ENCODE peak calls at places on chromosomes 1 and 21, in seven cellular contexts. E is kidney, B is stomach, D is heart left ventricle, I is body of pancreas, R is heart right ventricle, N is astrocyte. V is an unnamed sample.

GRCh38 chr1:225891229-225891972 is 2.5 kb upstream of the LEFTY1 start:
- DNase-seq in E (no peak), B (peak; percentile 71), D (no peak), I (peak; percentile 89), R (no peak), N (no peak), V (no peak)

GRCh38 chr1:181099152-181100014 is 10.9 kb downstream of the IER5 start:
- DNase-seq in E (no peak), B (no peak), D (no peak), I (no peak), R (no peak), N (peak; percentile 78), V (no peak)

GRCh38 chr1:30532621-30533020 is 190.8 kb downstream of the MATN1 start:
- DNase-seq in E (no peak), B (peak; percentile 3), D (no peak), I (no peak), R (no peak), N (no peak), V (no peak)

GRCh38 chr1:12555411-12556367 is 62.3 kb downstream of the DHRS3 start:
- DNase-seq in E (no peak), B (no peak), D (no peak), I (no peak), R (no peak), N (no peak), V (no peak)

GRCh38 chr1:116345830-116346229 is 27.2 kb upstream of the ATP1A1 start:
- DNase-seq in E (no peak), B (no peak), D (no peak), I (no peak), R (no peak), N (no peak), V (no peak)

GRCh38 chr1:83791821-83792437 is 207.0 kb downstream of the TTLL7 start:
- DNase-seq in E (no peak), B (no peak), D (no peak), I (no peak), R (no peak), N (peak; percentile 38), V (peak; percentile 31)

GRCh38 chr1:203278087-203278884 is 27.0 kb upstream of the BTG2 start:
- DNase-seq in E (peak; percentile 96), B (peak; percentile 81), D (peak; percentile 96), I (peak; percentile 86), R (peak; percentile 96), N (peak; percentile 74), V (peak; percentile 57)

GRCh38 chr1:44534771-44535170 is 129.7 kb downstream of the RNF220 start:
- DNase-seq in E (no peak), B (no peak), D (no peak), I (no peak), R (no peak), N (no peak), V (no peak)

GRCh38 chr1:103267271-103267670 is 158.9 kb upstream of the COL11A1 start:
- DNase-seq in E (no peak), B (no peak), D (no peak), I (no peak), R (no peak), N (peak; percentile 54), V (no peak)

DNA sequence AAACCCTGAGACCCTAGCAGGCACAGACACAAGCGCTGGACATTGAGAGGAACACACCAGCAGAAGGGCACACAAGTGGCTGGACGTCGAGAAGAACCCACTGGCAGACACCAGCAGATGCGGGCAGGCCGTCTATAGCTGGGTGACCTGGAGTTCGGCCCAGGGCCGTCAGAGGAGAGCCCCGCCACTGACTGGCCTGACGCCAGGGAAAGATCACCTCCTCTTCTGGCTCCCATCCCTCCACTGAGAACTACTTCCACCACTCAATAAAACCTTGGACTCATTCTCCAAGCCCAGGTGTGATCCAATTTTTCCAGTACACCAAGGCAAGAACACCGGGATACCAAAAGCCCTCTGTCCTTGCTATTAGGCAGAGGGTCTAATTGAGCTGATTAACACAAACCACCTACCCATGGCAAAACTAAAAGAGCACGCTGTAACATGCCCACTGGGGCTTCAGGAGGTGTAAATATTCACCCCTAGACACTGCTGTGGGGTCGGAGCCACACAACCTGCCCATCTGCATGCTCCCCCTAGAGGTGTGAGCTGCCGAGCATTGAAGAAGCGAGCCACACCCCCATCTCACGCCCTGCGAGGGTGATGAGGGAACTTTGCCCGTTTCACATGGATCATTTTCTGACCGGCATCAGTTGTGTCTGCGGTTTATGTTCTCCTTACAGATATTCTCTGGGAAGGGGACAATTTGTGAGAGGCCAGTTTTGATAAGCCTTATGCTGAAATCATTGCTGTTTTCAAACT is 104.8 kb downstream of the HLX start:
- DNase-seq in E (no peak), B (no peak), D (no peak), I (peak; percentile 45), R (peak; percentile 14), N (no peak), V (no peak)
- TF ChIP-seq CTCF in E (no peak), B (no peak), D (no peak), I (no peak), R (no peak), N (no peak), V (peak; percentile 7)

GRCh38 chr1:109495738-109496137 is 1.8 kb downstream of the CYB561D1 start:
- DNase-seq in E (no peak), B (no peak), D (no peak), I (no peak), R (no peak), N (no peak), V (no peak)

GRCh38 chr1:109491372-109491771 is 2.5 kb upstream of the CYB561D1 start:
- DNase-seq in E (no peak), B (no peak), D (no peak), I (no peak), R (no peak), N (no peak), V (no peak)

GRCh38 chr1:109493805-109494539 is at the start of gene CYB561D1:
- DNase-seq in E (peak; percentile 95), B (peak; percentile 88), D (peak; percentile 89), I (peak; percentile 88), R (peak; percentile 91), N (peak; percentile 53), V (no peak)

GRCh38 chr1:109490934-109491302 is 3.0 kb upstream of the CYB561D1 start:
- DNase-seq in E (no peak), B (no peak), D (no peak), I (no peak), R (peak; percentile 28), N (no peak), V (no peak)

DNA sequence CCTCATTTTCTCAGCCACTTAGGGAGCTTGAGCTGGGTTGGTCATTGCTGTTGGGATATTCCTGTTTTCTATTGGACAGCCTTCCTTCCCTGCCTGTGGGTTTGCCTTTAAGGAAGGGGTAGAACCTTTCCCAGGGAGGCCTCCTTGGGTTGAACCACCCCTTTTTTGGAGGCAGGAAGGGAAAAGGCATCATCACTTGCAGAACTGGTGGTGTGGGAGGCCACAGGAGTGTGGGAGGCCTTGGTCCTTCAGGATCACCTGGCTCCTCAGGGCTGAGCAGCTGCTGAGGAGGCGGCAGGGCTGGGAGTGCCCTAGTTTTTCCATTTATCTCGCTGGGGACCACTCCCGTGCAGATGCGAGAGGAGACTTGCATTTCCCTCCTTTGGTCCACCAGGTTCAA is 667 bp upstream of the CYB561D1 start:
- DNase-seq in E (no peak), B (no peak), D (no peak), I (no peak), R (no peak), N (no peak), V (no peak)
- H3K4me3 ChIP-seq in E (peak overlapping the region; percentile 93), B (no peak overlapping the region), D (peak overlapping the region; percentile 83), I (no peak overlapping the region), R (no peak overlapping the region), N (no peak overlapping the region), V (no peak overlapping the region)

DNA sequence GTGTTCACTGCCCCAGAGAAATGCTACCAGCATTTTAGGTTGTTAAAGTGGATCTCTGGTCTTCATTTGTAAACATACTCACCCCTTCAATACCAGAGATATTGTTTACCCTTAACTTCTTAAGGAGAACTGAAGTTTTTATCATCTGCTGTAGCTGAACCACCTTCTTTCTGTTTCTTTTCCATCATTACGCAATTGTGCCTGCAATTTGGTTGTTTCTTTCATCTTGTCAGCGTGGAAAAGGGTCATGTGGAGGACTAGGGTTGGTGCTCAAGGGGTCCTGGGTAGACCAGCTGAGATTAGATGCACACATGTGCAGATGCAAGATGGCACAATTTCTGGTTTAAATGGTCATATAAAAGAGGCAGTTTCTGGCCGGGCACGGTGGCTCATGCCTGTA is 23.0 kb downstream of the GART start:
- DNase-seq in E (no peak), B (no peak), D (no peak), I (no peak), R (no peak), N (no peak), V (no peak)
- H3K36me3 ChIP-seq in E (peaks cover 32% of the 10 kb centered on the region), B (peaks cover 81% of the 10 kb centered on the region), D (peaks cover 59% of the 10 kb centered on the region), I (peaks cover 31% of the 10 kb centered on the region), R (peaks cover 89% of the 10 kb centered on the region), N (peaks cover 54% of the 10 kb centered on the region), V (peaks cover 4% of the 10 kb centered on the region)

GRCh38 chr1:39262802-39263201 is 58.3 kb downstream of the MACF1 start:
- DNase-seq in E (no peak), B (no peak), D (no peak), I (no peak), R (no peak), N (no peak), V (no peak)

GRCh38 chr1:39258146-39258924 is 53.8 kb downstream of the MACF1 start:
- DNase-seq in E (no peak), B (peak; percentile 78), D (peak; percentile 71), I (peak; percentile 76), R (peak; percentile 26), N (peak; percentile 51), V (peak; percentile 3)

GRCh38 chr1:39255212-39255611 is 50.7 kb downstream of the MACF1 start:
- DNase-seq in E (no peak), B (no peak), D (no peak), I (no peak), R (no peak), N (peak; percentile 45), V (no peak)

GRCh38 chr1:39261712-39262221 is 57.3 kb downstream of the MACF1 start:
- DNase-seq in E (no peak), B (no peak), D (no peak), I (no peak), R (no peak), N (no peak), V (no peak)

GRCh38 chr1:39258925-39259244 is 54.4 kb downstream of the MACF1 start:
- DNase-seq in E (no peak), B (no peak), D (no peak), I (no peak), R (no peak), N (no peak), V (no peak)
- TF ChIP-seq CTCF in E (no peak), B (no peak), D (no peak), I (no peak), R (no peak), N (no peak), V (no peak)

V was measured in BJ.